ENCODE peak calls at places on chromosome 3, in five cellular contexts. One of them, this sample, is unnamed.

GRCh38 chr3:189171707-189172106 is at the start of gene TPRG1:
- DNase-seq in D341Med: no peak
- DNase-seq in Caco-2: no peak
- DNase-seq in posterior vena cava: no peak
- DNase-seq in cardiac muscle cell: no peak
- DNase-seq in this sample: no peak

GRCh38 chr3:120497318-120497717 is 46.5 kb upstream of the FSTL1 start:
- DNase-seq in D341Med: no peak
- DNase-seq in Caco-2: no peak
- DNase-seq in posterior vena cava: no peak
- DNase-seq in cardiac muscle cell: peak; percentile 88
- DNase-seq in this sample: no peak

GRCh38 chr3:59212128-59212764 is 162.4 kb upstream of the CFAP20DC start:
- DNase-seq in D341Med: peak; percentile 48
- DNase-seq in Caco-2: no peak
- DNase-seq in posterior vena cava: no peak
- DNase-seq in cardiac muscle cell: peak; percentile 61
- DNase-seq in this sample: no peak

GRCh38 chr3:193897288-193897687 is 238.7 kb upstream of the HES1 start:
- DNase-seq in D341Med: no peak
- DNase-seq in Caco-2: no peak
- DNase-seq in posterior vena cava: no peak
- DNase-seq in cardiac muscle cell: peak; percentile 58
- DNase-seq in this sample: no peak

GRCh38 chr3:98897701-98898100 is 3.8 kb downstream of the DCBLD2 start:
- DNase-seq in D341Med: no peak
- DNase-seq in Caco-2: no peak
- DNase-seq in posterior vena cava: no peak
- DNase-seq in cardiac muscle cell: no peak
- DNase-seq in this sample: no peak

GRCh38 chr3:39900462-39901002 is 91.1 kb downstream of the MYRIP start:
- DNase-seq in D341Med: no peak
- DNase-seq in Caco-2: no peak
- DNase-seq in posterior vena cava: no peak
- DNase-seq in cardiac muscle cell: no peak
- DNase-seq in this sample: no peak

GRCh38 chr3:35505772-35506171 is 133.6 kb upstream of the ARPP21 start:
- DNase-seq in D341Med: no peak
- DNase-seq in Caco-2: no peak
- DNase-seq in posterior vena cava: no peak
- DNase-seq in cardiac muscle cell: no peak
- DNase-seq in this sample: no peak

GRCh38 chr3:66693461-66693912 is 192.7 kb upstream of the LRIG1 start:
- DNase-seq in D341Med: no peak
- DNase-seq in Caco-2: no peak
- DNase-seq in posterior vena cava: no peak
- DNase-seq in cardiac muscle cell: peak; percentile 41
- DNase-seq in this sample: no peak

GRCh38 chr3:39981547-39982184 is 172.3 kb downstream of the MYRIP start:
- DNase-seq in D341Med: no peak
- DNase-seq in Caco-2: no peak
- DNase-seq in posterior vena cava: no peak
- DNase-seq in cardiac muscle cell: peak; percentile 60
- DNase-seq in this sample: no peak

GRCh38 chr3:193735850-193736249 is 142.8 kb downstream of the OPA1 start:
- DNase-seq in D341Med: no peak
- DNase-seq in Caco-2: no peak
- DNase-seq in posterior vena cava: no peak
- DNase-seq in cardiac muscle cell: no peak
- DNase-seq in this sample: no peak

GRCh38 chr3:13287833-13288232 is 132.3 kb downstream of the NUP210 start:
- DNase-seq in D341Med: no peak
- DNase-seq in Caco-2: no peak
- DNase-seq in posterior vena cava: no peak
- DNase-seq in cardiac muscle cell: no peak
- DNase-seq in this sample: no peak

GRCh38 chr3:170159933-170160332 is 21.6 kb downstream of the PHC3 start:
- DNase-seq in D341Med: no peak
- DNase-seq in Caco-2: no peak
- DNase-seq in posterior vena cava: no peak
- DNase-seq in cardiac muscle cell: no peak
- DNase-seq in this sample: no peak

GRCh38 chr3:186496635-186497034 is 47.5 kb downstream of the CRYGS start:
- DNase-seq in D341Med: no peak
- DNase-seq in Caco-2: no peak
- DNase-seq in posterior vena cava: no peak
- DNase-seq in cardiac muscle cell: no peak
- DNase-seq in this sample: no peak

GRCh38 chr3:120599211-120599610 is 3.1 kb downstream of the NDUFB4 start:
- DNase-seq in D341Med: no peak
- DNase-seq in Caco-2: no peak
- DNase-seq in posterior vena cava: no peak
- DNase-seq in cardiac muscle cell: no peak
- DNase-seq in this sample: no peak

GRCh38 chr3:123571264-123571972 is 13.4 kb downstream of the HACD2 start:
- DNase-seq in D341Med: no peak
- DNase-seq in Caco-2: no peak
- DNase-seq in posterior vena cava: no peak
- DNase-seq in cardiac muscle cell: no peak
- DNase-seq in this sample: no peak

GRCh38 chr3:18016366-18016765 is 273.9 kb upstream of the TBC1D5 start:
- DNase-seq in D341Med: no peak
- DNase-seq in Caco-2: no peak
- DNase-seq in posterior vena cava: no peak
- DNase-seq in cardiac muscle cell: no peak
- DNase-seq in this sample: no peak

GRCh38 chr3:49248828-49249227 is 28.2 kb downstream of the C3orf62 start:
- DNase-seq in D341Med: no peak
- DNase-seq in Caco-2: no peak
- DNase-seq in posterior vena cava: no peak
- DNase-seq in cardiac muscle cell: peak; percentile 36
- DNase-seq in this sample: peak; percentile 12

GRCh38 chr3:189233225-189233858 is 61.6 kb downstream of the TPRG1 start:
- DNase-seq in D341Med: peak; percentile 63
- DNase-seq in Caco-2: peak; percentile 70
- DNase-seq in posterior vena cava: peak; percentile 88
- DNase-seq in cardiac muscle cell: peak; percentile 84
- DNase-seq in this sample: peak; percentile 26

GRCh38 chr3:79016587-79017380 is 751.0 kb downstream of the ROBO1 start:
- DNase-seq in D341Med: no peak
- DNase-seq in Caco-2: no peak
- DNase-seq in posterior vena cava: no peak
- DNase-seq in cardiac muscle cell: no peak
- DNase-seq in this sample: no peak

GRCh38 chr3:68234118-68234780 is 579.8 kb upstream of the SUCLG2 start:
- DNase-seq in D341Med: no peak
- DNase-seq in Caco-2: no peak
- DNase-seq in posterior vena cava: no peak
- DNase-seq in cardiac muscle cell: no peak
- DNase-seq in this sample: no peak

GRCh38 chr3:127424766-127425504 is 137.1 kb upstream of the PRR20G start:
- DNase-seq in D341Med: no peak
- DNase-seq in Caco-2: no peak
- DNase-seq in posterior vena cava: peak; percentile 50
- DNase-seq in cardiac muscle cell: no peak
- DNase-seq in this sample: no peak

GRCh38 chr3:122626515-122627180 is 49.2 kb downstream of the PARP15 start:
- DNase-seq in D341Med: no peak
- DNase-seq in Caco-2: no peak
- DNase-seq in posterior vena cava: no peak
- DNase-seq in cardiac muscle cell: no peak
- DNase-seq in this sample: no peak

GRCh38 chr3:13022348-13023250 is 50.6 kb downstream of the IQSEC1 start:
- DNase-seq in D341Med: peak; percentile 80
- DNase-seq in Caco-2: no peak
- DNase-seq in posterior vena cava: peak; percentile 93
- DNase-seq in cardiac muscle cell: peak; percentile 94
- DNase-seq in this sample: peak; percentile 93

GRCh38 chr3:59254433-59254832 is 204.6 kb upstream of the CFAP20DC start:
- DNase-seq in D341Med: no peak
- DNase-seq in Caco-2: no peak
- DNase-seq in posterior vena cava: peak; percentile 63
- DNase-seq in cardiac muscle cell: no peak
- DNase-seq in this sample: peak; percentile 19

GRCh38 chr3:79515072-79515471 is 252.7 kb downstream of the ROBO1 start:
- DNase-seq in D341Med: no peak
- DNase-seq in Caco-2: no peak
- DNase-seq in posterior vena cava: no peak
- DNase-seq in cardiac muscle cell: peak; percentile 90
- DNase-seq in this sample: no peak

GRCh38 chr3:50484681-50485263 is 18.7 kb downstream of the CACNA2D2 start:
- DNase-seq in D341Med: no peak
- DNase-seq in Caco-2: no peak
- DNase-seq in posterior vena cava: no peak
- DNase-seq in cardiac muscle cell: no peak
- DNase-seq in this sample: no peak

GRCh38 chr3:163185721-163186350 is 1689.2 kb downstream of the OTOL1 start:
- DNase-seq in D341Med: no peak
- DNase-seq in Caco-2: no peak
- DNase-seq in posterior vena cava: no peak
- DNase-seq in cardiac muscle cell: no peak
- DNase-seq in this sample: no peak

GRCh38 chr3:26438325-26438940 is 184.1 kb upstream of the LRRC3B start:
- DNase-seq in D341Med: no peak
- DNase-seq in Caco-2: no peak
- DNase-seq in posterior vena cava: no peak
- DNase-seq in cardiac muscle cell: no peak
- DNase-seq in this sample: no peak

GRCh38 chr3:10546887-10547286 is 41.5 kb upstream of the ATP2B2 start:
- DNase-seq in D341Med: no peak
- DNase-seq in Caco-2: no peak
- DNase-seq in posterior vena cava: no peak
- DNase-seq in cardiac muscle cell: no peak
- DNase-seq in this sample: no peak

GRCh38 chr3:32401141-32401540 is 9.5 kb downstream of the CMTM7 start:
- DNase-seq in D341Med: no peak
- DNase-seq in Caco-2: no peak
- DNase-seq in posterior vena cava: no peak
- DNase-seq in cardiac muscle cell: no peak
- DNase-seq in this sample: no peak

This sample was measured in WERI-Rb-1.